ENCODE peak calls at places on chromosomes 12 and 14, in four cellular contexts. One of them, this sample, is unnamed.

GRCh38 chr12:50528800-50529199 is 24.0 kb downstream of the DIP2B start:
- DNase-seq in cardiac muscle cell: no peak
- DNase-seq in activated T-cell treated with anti-CD3 and anti-CD28 coated beads for 24 hours: no peak
- DNase-seq in activated effector memory CD4-positive, alpha-beta T cell treated with anti-CD3 and anti-CD28 coated beads, Interleukin-2, amount 50 U/mL, for 16 hours: no peak
- DNase-seq in this sample: no peak

GRCh38 chr12:55729592-55730446 is 1.0 kb upstream of the CD63 start:
- DNase-seq in cardiac muscle cell: peak; percentile 84
- DNase-seq in activated T-cell treated with anti-CD3 and anti-CD28 coated beads for 24 hours: peak; percentile 62
- DNase-seq in activated effector memory CD4-positive, alpha-beta T cell treated with anti-CD3 and anti-CD28 coated beads, Interleukin-2, amount 50 U/mL, for 16 hours: peak; percentile 86
- DNase-seq in this sample: peak; percentile 96

GRCh38 chr14:40417777-40418401 is 985.7 kb upstream of the FBXO33 start:
- DNase-seq in cardiac muscle cell: peak; percentile 65
- DNase-seq in activated T-cell treated with anti-CD3 and anti-CD28 coated beads for 24 hours: peak; percentile 1
- DNase-seq in activated effector memory CD4-positive, alpha-beta T cell treated with anti-CD3 and anti-CD28 coated beads, Interleukin-2, amount 50 U/mL, for 16 hours: no peak
- DNase-seq in this sample: no peak

GRCh38 chr14:101705733-101706508 is 55.6 kb upstream of the PPP2R5C start:
- DNase-seq in cardiac muscle cell: peak; percentile 39
- DNase-seq in activated T-cell treated with anti-CD3 and anti-CD28 coated beads for 24 hours: peak; percentile 45
- DNase-seq in activated effector memory CD4-positive, alpha-beta T cell treated with anti-CD3 and anti-CD28 coated beads, Interleukin-2, amount 50 U/mL, for 16 hours: peak; percentile 88
- DNase-seq in this sample: peak; percentile 79

GRCh38 chr12:15220961-15221885 is at the start of gene RERG:
- DNase-seq in cardiac muscle cell: peak; percentile 94
- DNase-seq in activated T-cell treated with anti-CD3 and anti-CD28 coated beads for 24 hours: peak; percentile 61
- DNase-seq in activated effector memory CD4-positive, alpha-beta T cell treated with anti-CD3 and anti-CD28 coated beads, Interleukin-2, amount 50 U/mL, for 16 hours: peak; percentile 89
- DNase-seq in this sample: peak; percentile 91

GRCh38 chr14:97976861-97977260 is 1179.7 kb downstream of the VRK1 start:
- DNase-seq in cardiac muscle cell: no peak
- DNase-seq in activated T-cell treated with anti-CD3 and anti-CD28 coated beads for 24 hours: no peak
- DNase-seq in activated effector memory CD4-positive, alpha-beta T cell treated with anti-CD3 and anti-CD28 coated beads, Interleukin-2, amount 50 U/mL, for 16 hours: peak; percentile 65
- DNase-seq in this sample: no peak

GRCh38 chr12:59080101-59080500 is 159.8 kb upstream of the LRIG3 start:
- DNase-seq in cardiac muscle cell: no peak
- DNase-seq in activated T-cell treated with anti-CD3 and anti-CD28 coated beads for 24 hours: no peak
- DNase-seq in activated effector memory CD4-positive, alpha-beta T cell treated with anti-CD3 and anti-CD28 coated beads, Interleukin-2, amount 50 U/mL, for 16 hours: no peak
- DNase-seq in this sample: no peak

GRCh38 chr14:41663478-41663845 is 56.8 kb downstream of the LRFN5 start:
- DNase-seq in cardiac muscle cell: no peak
- DNase-seq in activated T-cell treated with anti-CD3 and anti-CD28 coated beads for 24 hours: no peak
- DNase-seq in activated effector memory CD4-positive, alpha-beta T cell treated with anti-CD3 and anti-CD28 coated beads, Interleukin-2, amount 50 U/mL, for 16 hours: no peak
- DNase-seq in this sample: no peak

GRCh38 chr14:87615822-87616679 is 376.9 kb downstream of the GALC start:
- DNase-seq in cardiac muscle cell: peak; percentile 80
- DNase-seq in activated T-cell treated with anti-CD3 and anti-CD28 coated beads for 24 hours: peak; percentile 2
- DNase-seq in activated effector memory CD4-positive, alpha-beta T cell treated with anti-CD3 and anti-CD28 coated beads, Interleukin-2, amount 50 U/mL, for 16 hours: peak; percentile 63
- DNase-seq in this sample: peak; percentile 70

GRCh38 chr12:67515679-67516363 is 132.7 kb upstream of the DYRK2 start:
- DNase-seq in cardiac muscle cell: no peak
- DNase-seq in activated T-cell treated with anti-CD3 and anti-CD28 coated beads for 24 hours: no peak
- DNase-seq in activated effector memory CD4-positive, alpha-beta T cell treated with anti-CD3 and anti-CD28 coated beads, Interleukin-2, amount 50 U/mL, for 16 hours: peak; percentile 70
- DNase-seq in this sample: no peak

GRCh38 chr14:55249423-55249822 is 21.8 kb upstream of the FBXO34 start:
- DNase-seq in cardiac muscle cell: no peak
- DNase-seq in activated T-cell treated with anti-CD3 and anti-CD28 coated beads for 24 hours: no peak
- DNase-seq in activated effector memory CD4-positive, alpha-beta T cell treated with anti-CD3 and anti-CD28 coated beads, Interleukin-2, amount 50 U/mL, for 16 hours: no peak
- DNase-seq in this sample: no peak

GRCh38 chr14:79584679-79585078 is 626.6 kb downstream of the DIO2 start:
- DNase-seq in cardiac muscle cell: peak; percentile 26
- DNase-seq in activated T-cell treated with anti-CD3 and anti-CD28 coated beads for 24 hours: no peak
- DNase-seq in activated effector memory CD4-positive, alpha-beta T cell treated with anti-CD3 and anti-CD28 coated beads, Interleukin-2, amount 50 U/mL, for 16 hours: no peak
- DNase-seq in this sample: no peak

GRCh38 chr12:62787606-62788005 is 147.3 kb downstream of the PPM1H start:
- DNase-seq in cardiac muscle cell: no peak
- DNase-seq in activated T-cell treated with anti-CD3 and anti-CD28 coated beads for 24 hours: no peak
- DNase-seq in activated effector memory CD4-positive, alpha-beta T cell treated with anti-CD3 and anti-CD28 coated beads, Interleukin-2, amount 50 U/mL, for 16 hours: no peak
- DNase-seq in this sample: no peak

GRCh38 chr12:89574736-89575208 is 48.9 kb upstream of the POC1B start:
- DNase-seq in cardiac muscle cell: peak; percentile 23
- DNase-seq in activated T-cell treated with anti-CD3 and anti-CD28 coated beads for 24 hours: no peak
- DNase-seq in activated effector memory CD4-positive, alpha-beta T cell treated with anti-CD3 and anti-CD28 coated beads, Interleukin-2, amount 50 U/mL, for 16 hours: no peak
- DNase-seq in this sample: no peak

GRCh38 chr14:95106966-95107365 is 50.4 kb downstream of the DICER1 start:
- DNase-seq in cardiac muscle cell: no peak
- DNase-seq in activated T-cell treated with anti-CD3 and anti-CD28 coated beads for 24 hours: no peak
- DNase-seq in activated effector memory CD4-positive, alpha-beta T cell treated with anti-CD3 and anti-CD28 coated beads, Interleukin-2, amount 50 U/mL, for 16 hours: no peak
- DNase-seq in this sample: no peak

GRCh38 chr12:93089805-93090569 is 160.9 kb upstream of the EEA1 start:
- DNase-seq in cardiac muscle cell: no peak
- DNase-seq in activated T-cell treated with anti-CD3 and anti-CD28 coated beads for 24 hours: no peak
- DNase-seq in activated effector memory CD4-positive, alpha-beta T cell treated with anti-CD3 and anti-CD28 coated beads, Interleukin-2, amount 50 U/mL, for 16 hours: no peak
- DNase-seq in this sample: no peak

GRCh38 chr12:51547606-51548005 is 43.4 kb upstream of the SCN8A start:
- DNase-seq in cardiac muscle cell: no peak
- DNase-seq in activated T-cell treated with anti-CD3 and anti-CD28 coated beads for 24 hours: no peak
- DNase-seq in activated effector memory CD4-positive, alpha-beta T cell treated with anti-CD3 and anti-CD28 coated beads, Interleukin-2, amount 50 U/mL, for 16 hours: no peak
- DNase-seq in this sample: no peak

GRCh38 chr12:131671276-131671675 is 39.6 kb upstream of the SFSWAP start:
- DNase-seq in cardiac muscle cell: no peak
- DNase-seq in activated T-cell treated with anti-CD3 and anti-CD28 coated beads for 24 hours: no peak
- DNase-seq in activated effector memory CD4-positive, alpha-beta T cell treated with anti-CD3 and anti-CD28 coated beads, Interleukin-2, amount 50 U/mL, for 16 hours: no peak
- DNase-seq in this sample: no peak

GRCh38 chr12:121762269-121762668 is 31.2 kb downstream of the RHOF start:
- DNase-seq in cardiac muscle cell: peak; percentile 77
- DNase-seq in activated T-cell treated with anti-CD3 and anti-CD28 coated beads for 24 hours: no peak
- DNase-seq in activated effector memory CD4-positive, alpha-beta T cell treated with anti-CD3 and anti-CD28 coated beads, Interleukin-2, amount 50 U/mL, for 16 hours: no peak
- DNase-seq in this sample: no peak

GRCh38 chr14:52918486-52918885 is 32.4 kb downstream of the FERMT2 start:
- DNase-seq in cardiac muscle cell: no peak
- DNase-seq in activated T-cell treated with anti-CD3 and anti-CD28 coated beads for 24 hours: peak; percentile 1
- DNase-seq in activated effector memory CD4-positive, alpha-beta T cell treated with anti-CD3 and anti-CD28 coated beads, Interleukin-2, amount 50 U/mL, for 16 hours: no peak
- DNase-seq in this sample: no peak

GRCh38 chr14:31895206-31895605 is 181.9 kb upstream of the ARHGAP5 start:
- DNase-seq in cardiac muscle cell: no peak
- DNase-seq in activated T-cell treated with anti-CD3 and anti-CD28 coated beads for 24 hours: no peak
- DNase-seq in activated effector memory CD4-positive, alpha-beta T cell treated with anti-CD3 and anti-CD28 coated beads, Interleukin-2, amount 50 U/mL, for 16 hours: no peak
- DNase-seq in this sample: no peak

GRCh38 chr14:68718033-68718725 is 74.7 kb downstream of the ZFP36L1 start:
- DNase-seq in cardiac muscle cell: no peak
- DNase-seq in activated T-cell treated with anti-CD3 and anti-CD28 coated beads for 24 hours: no peak
- DNase-seq in activated effector memory CD4-positive, alpha-beta T cell treated with anti-CD3 and anti-CD28 coated beads, Interleukin-2, amount 50 U/mL, for 16 hours: no peak
- DNase-seq in this sample: no peak

GRCh38 chr14:99476864-99477263 is 3.8 kb downstream of the SETD3 start:
- DNase-seq in cardiac muscle cell: no peak
- DNase-seq in activated T-cell treated with anti-CD3 and anti-CD28 coated beads for 24 hours: no peak
- DNase-seq in activated effector memory CD4-positive, alpha-beta T cell treated with anti-CD3 and anti-CD28 coated beads, Interleukin-2, amount 50 U/mL, for 16 hours: no peak
- DNase-seq in this sample: no peak

GRCh38 chr12:62435337-62436163 is 31.1 kb upstream of the MON2 start:
- DNase-seq in cardiac muscle cell: peak; percentile 74
- DNase-seq in activated T-cell treated with anti-CD3 and anti-CD28 coated beads for 24 hours: no peak
- DNase-seq in activated effector memory CD4-positive, alpha-beta T cell treated with anti-CD3 and anti-CD28 coated beads, Interleukin-2, amount 50 U/mL, for 16 hours: peak; percentile 71
- DNase-seq in this sample: peak; percentile 65

GRCh38 chr14:28701733-28702132 is 64.9 kb upstream of the FOXG1 start:
- DNase-seq in cardiac muscle cell: no peak
- DNase-seq in activated T-cell treated with anti-CD3 and anti-CD28 coated beads for 24 hours: no peak
- DNase-seq in activated effector memory CD4-positive, alpha-beta T cell treated with anti-CD3 and anti-CD28 coated beads, Interleukin-2, amount 50 U/mL, for 16 hours: no peak
- DNase-seq in this sample: no peak

GRCh38 chr12:16285586-16285985 is 8.1 kb upstream of the SLC15A5 start:
- DNase-seq in cardiac muscle cell: no peak
- DNase-seq in activated T-cell treated with anti-CD3 and anti-CD28 coated beads for 24 hours: no peak
- DNase-seq in activated effector memory CD4-positive, alpha-beta T cell treated with anti-CD3 and anti-CD28 coated beads, Interleukin-2, amount 50 U/mL, for 16 hours: no peak
- DNase-seq in this sample: no peak

GRCh38 chr12:123034865-123035264 is 54.4 kb downstream of the ARL6IP4 start:
- DNase-seq in cardiac muscle cell: no peak
- DNase-seq in activated T-cell treated with anti-CD3 and anti-CD28 coated beads for 24 hours: no peak
- DNase-seq in activated effector memory CD4-positive, alpha-beta T cell treated with anti-CD3 and anti-CD28 coated beads, Interleukin-2, amount 50 U/mL, for 16 hours: no peak
- DNase-seq in this sample: no peak

GRCh38 chr12:96063046-96063445 is 27.7 kb upstream of the LTA4H start:
- DNase-seq in cardiac muscle cell: no peak
- DNase-seq in activated T-cell treated with anti-CD3 and anti-CD28 coated beads for 24 hours: no peak
- DNase-seq in activated effector memory CD4-positive, alpha-beta T cell treated with anti-CD3 and anti-CD28 coated beads, Interleukin-2, amount 50 U/mL, for 16 hours: no peak
- DNase-seq in this sample: no peak

GRCh38 chr12:76057316-76057715 is 25.7 kb upstream of the PHLDA1 start:
- DNase-seq in cardiac muscle cell: no peak
- DNase-seq in activated T-cell treated with anti-CD3 and anti-CD28 coated beads for 24 hours: no peak
- DNase-seq in activated effector memory CD4-positive, alpha-beta T cell treated with anti-CD3 and anti-CD28 coated beads, Interleukin-2, amount 50 U/mL, for 16 hours: no peak
- DNase-seq in this sample: no peak

GRCh38 chr12:2284321-2284813 is 231.6 kb downstream of the CACNA1C start:
- DNase-seq in cardiac muscle cell: no peak
- DNase-seq in activated T-cell treated with anti-CD3 and anti-CD28 coated beads for 24 hours: no peak
- DNase-seq in activated effector memory CD4-positive, alpha-beta T cell treated with anti-CD3 and anti-CD28 coated beads, Interleukin-2, amount 50 U/mL, for 16 hours: no peak
- DNase-seq in this sample: no peak

GRCh38 chr14:22485178-22485577 is 103.8 kb downstream of the DAD1 start:
- DNase-seq in cardiac muscle cell: no peak
- DNase-seq in activated T-cell treated with anti-CD3 and anti-CD28 coated beads for 24 hours: no peak
- DNase-seq in activated effector memory CD4-positive, alpha-beta T cell treated with anti-CD3 and anti-CD28 coated beads, Interleukin-2, amount 50 U/mL, for 16 hours: no peak
- DNase-seq in this sample: no peak

GRCh38 chr14:100641274-100641860 is 54.1 kb upstream of the BEGAIN start:
- DNase-seq in cardiac muscle cell: no peak
- DNase-seq in activated T-cell treated with anti-CD3 and anti-CD28 coated beads for 24 hours: no peak
- DNase-seq in activated effector memory CD4-positive, alpha-beta T cell treated with anti-CD3 and anti-CD28 coated beads, Interleukin-2, amount 50 U/mL, for 16 hours: no peak
- DNase-seq in this sample: no peak

GRCh38 chr14:59123975-59124374 is 64.5 kb upstream of the DAAM1 start:
- DNase-seq in cardiac muscle cell: peak; percentile 28
- DNase-seq in activated T-cell treated with anti-CD3 and anti-CD28 coated beads for 24 hours: no peak
- DNase-seq in activated effector memory CD4-positive, alpha-beta T cell treated with anti-CD3 and anti-CD28 coated beads, Interleukin-2, amount 50 U/mL, for 16 hours: no peak
- DNase-seq in this sample: no peak

GRCh38 chr12:131982041-131982440 is 32.3 kb downstream of the EP400 start:
- DNase-seq in cardiac muscle cell: no peak
- DNase-seq in activated T-cell treated with anti-CD3 and anti-CD28 coated beads for 24 hours: no peak
- DNase-seq in activated effector memory CD4-positive, alpha-beta T cell treated with anti-CD3 and anti-CD28 coated beads, Interleukin-2, amount 50 U/mL, for 16 hours: no peak
- DNase-seq in this sample: no peak